ENCODE peak calls at places on chromosomes 3 and 15, in four cellular contexts. B, S, X and M are unnamed samples.

GRCh38 chr3:131299836-131300235 is 81.7 kb upstream of the NUDT16 start:
- DNase-seq in X (no peak), S (no peak), B (no peak), M (no peak)

GRCh38 chr15:68658151-68658550 is 79.4 kb downstream of the CORO2B start:
- DNase-seq in B (no peak), X (no peak), S (no peak), M (no peak)

GRCh38 chr3:46599590-46599989 is 12.7 kb upstream of the FAM240A start:
- DNase-seq in S (no peak), X (no peak), B (no peak), M (no peak)

GRCh38 chr15:69810441-69811071 is 287.2 kb downstream of the TLE3 start:
- DNase-seq in S (no peak), X (no peak), B (no peak), M (no peak)

GRCh38 chr15:74995779-74996765 is 709 bp downstream of the SCAMP5 start:
- DNase-seq in B (no peak), X (peak; percentile 50), S (no peak), M (no peak)

GRCh38 chr15:93087825-93088199 is 1.2 kb downstream of the RGMA start:
- DNase-seq in X (peak; percentile 22), B (peak; percentile 61), S (peak; percentile 33), M (peak; percentile 22)

GRCh38 chr3:131350506-131350905 is 31.1 kb upstream of the NUDT16 start:
- DNase-seq in X (no peak), B (no peak), S (no peak), M (no peak)

GRCh38 chr15:65369148-65369547 is 8.7 kb downstream of the IGDCC3 start:
- DNase-seq in B (no peak), S (no peak), X (no peak), M (no peak)

GRCh38 chr15:67850995-67851535 is 11.2 kb upstream of the RNU6-1 start:
- DNase-seq in S (no peak), B (no peak), X (peak; percentile 51), M (peak; percentile 28)

GRCh38 chr3:29605845-29606244 is 325.0 kb downstream of the RBMS3 start:
- DNase-seq in S (no peak), B (no peak), X (no peak), M (no peak)

GRCh38 chr3:46090161-46090591 is 62.9 kb upstream of the XCR1 start:
- DNase-seq in B (no peak), X (no peak), S (no peak), M (no peak)

GRCh38 chr3:148309390-148310035 is 388.2 kb upstream of the AGTR1 start:
- DNase-seq in S (peak; percentile 15), X (peak; percentile 46), B (peak; percentile 22), M (peak; percentile 45)

GRCh38 chr3:54951405-54951804 is 23.5 kb upstream of the LRTM1 start:
- DNase-seq in X (peak; percentile 3), S (no peak), B (peak; percentile 23), M (no peak)

GRCh38 chr3:79086514-79086913 is 681.3 kb downstream of the ROBO1 start:
- DNase-seq in S (peak; percentile 32), B (peak; percentile 33), X (peak; percentile 53), M (peak; percentile 8)

GRCh38 chr3:16828815-16829214 is 55.9 kb upstream of the PLCL2 start:
- DNase-seq in B (peak; percentile 41), X (no peak), S (no peak), M (peak; percentile 55)

GRCh38 chr3:17905996-17906395 is 163.6 kb upstream of the TBC1D5 start:
- DNase-seq in S (no peak), X (no peak), B (no peak), M (no peak)

GRCh38 chr3:25088284-25088683 is 339.8 kb upstream of the RARB start:
- DNase-seq in B (no peak), X (no peak), S (no peak), M (no peak)

GRCh38 chr15:64246364-64247189 is 83.8 kb upstream of the PPIB start:
- DNase-seq in S (peak; percentile 96), B (peak; percentile 90), X (peak; percentile 61), M (peak; percentile 87)

GRCh38 chr3:194573680-194574437 is 59.4 kb downstream of the TMEM44 start:
- DNase-seq in B (peak; percentile 70), S (no peak), X (peak; percentile 48), M (no peak)

GRCh38 chr3:149765762-149766334 is 13.6 kb upstream of the COMMD2 start:
- DNase-seq in X (peak; percentile 27), B (peak; percentile 10), S (no peak), M (no peak)

GRCh38 chr3:12932347-12932746 is 91.0 kb upstream of the RPL32 start:
- DNase-seq in B (no peak), X (no peak), S (no peak), M (no peak)

GRCh38 chr3:188169826-188170455 is 16.0 kb downstream of the LPP start:
- DNase-seq in S (no peak), B (no peak), X (no peak), M (no peak)

GRCh38 chr3:71266875-71267274 is 316.7 kb downstream of the FOXP1 start:
- DNase-seq in S (no peak), B (no peak), X (no peak), M (no peak)

GRCh38 chr3:100057716-100058575 is 56.4 kb downstream of the FILIP1L start:
- DNase-seq in B (no peak), S (no peak), X (peak; percentile 11), M (no peak)

GRCh38 chr15:40904552-40905201 is 10.4 kb downstream of the VPS18 start:
- DNase-seq in S (no peak), B (no peak), X (no peak), M (no peak)

GRCh38 chr15:74036271-74037170 is 42.0 kb downstream of the PML start:
- DNase-seq in S (no peak), X (peak; percentile 51), B (peak; percentile 48), M (peak; percentile 22)

GRCh38 chr3:196793224-196793623 is 53.6 kb downstream of the PAK2 start:
- DNase-seq in S (peak; percentile 73), X (peak; percentile 84), B (no peak), M (peak; percentile 29)

GRCh38 chr3:138938877-138939562 is 7.9 kb downstream of the FOXL2 start:
- DNase-seq in X (no peak), B (no peak), S (no peak), M (no peak)

GRCh38 chr3:129836381-129837056 is 57.0 kb downstream of the TMCC1 start:
- DNase-seq in X (no peak), S (no peak), B (no peak), M (no peak)

GRCh38 chr3:49531715-49532114 is 22.6 kb upstream of the BSN start:
- DNase-seq in X (no peak), B (no peak), S (no peak), M (no peak)

GRCh38 chr3:54967586-54968244 is 39.9 kb upstream of the LRTM1 start:
- DNase-seq in X (no peak), B (no peak), S (no peak), M (no peak)

GRCh38 chr3:161316006-161316689 is 55.2 kb downstream of the SPTSSB start:
- DNase-seq in S (no peak), X (no peak), B (no peak), M (no peak)

GRCh38 chr15:51863131-51863530 is 33.7 kb downstream of the TMOD3 start:
- DNase-seq in B (no peak), X (no peak), S (no peak), M (no peak)

GRCh38 chr15:31272558-31273257 is 53.9 kb upstream of the KLF13 start:
- DNase-seq in S (no peak), B (no peak), X (no peak), M (no peak)

GRCh38 chr3:173958805-173959204 is 561.3 kb downstream of the NLGN1 start:
- DNase-seq in B (no peak), X (no peak), S (no peak), M (no peak)

GRCh38 chr3:175338775-175339535 is 479.8 kb downstream of the NAALADL2 start:
- DNase-seq in S (peak; percentile 30), B (no peak), X (no peak), M (peak; percentile 63)

GRCh38 chr3:108518895-108519294 is 8.5 kb upstream of the MYH15 start:
- DNase-seq in X (no peak), S (no peak), B (no peak), M (no peak)

GRCh38 chr15:27833974-27834373 is 265.1 kb downstream of the OCA2 start:
- DNase-seq in B (no peak), S (no peak), X (no peak), M (no peak)

DNA sequence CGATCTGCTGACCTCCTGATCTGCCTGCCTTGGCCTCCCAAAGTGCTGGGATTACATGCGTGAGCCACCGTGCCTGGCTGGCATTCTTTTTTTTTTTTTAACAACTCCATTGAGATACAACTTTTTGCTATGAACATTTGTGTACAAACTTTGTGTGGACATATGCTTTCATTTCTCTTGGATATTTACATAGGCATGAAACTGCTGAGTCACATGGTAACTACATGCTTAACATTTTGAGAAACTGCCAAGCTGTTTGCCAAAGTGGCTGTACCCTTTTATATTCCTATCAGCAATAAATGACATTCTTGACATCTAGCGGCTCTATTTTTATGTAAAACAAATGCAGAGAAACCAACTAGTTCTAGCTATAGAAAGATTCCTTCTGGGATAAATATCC is 8.7 kb upstream of the YEATS2 start:
- DNase-seq in X (no peak), B (no peak), S (no peak), M (no peak)
- TF ChIP-seq TCF7L2 in X (no peak), B (no peak), S (no peak), M (no peak)

GRCh38 chr15:28952666-28953491 is 67.1 kb downstream of the APBA2 start:
- DNase-seq in B (no peak), X (no peak), S (no peak), M (no peak)
- TF ChIP-seq TCF7L2 in B (no peak), X (no peak), S (no peak), M (no peak)

GRCh38 chr3:133797396-133798105 is 8.1 kb upstream of the SRPRB start:
- DNase-seq in B (no peak), S (no peak), X (no peak), M (no peak)

DNA sequence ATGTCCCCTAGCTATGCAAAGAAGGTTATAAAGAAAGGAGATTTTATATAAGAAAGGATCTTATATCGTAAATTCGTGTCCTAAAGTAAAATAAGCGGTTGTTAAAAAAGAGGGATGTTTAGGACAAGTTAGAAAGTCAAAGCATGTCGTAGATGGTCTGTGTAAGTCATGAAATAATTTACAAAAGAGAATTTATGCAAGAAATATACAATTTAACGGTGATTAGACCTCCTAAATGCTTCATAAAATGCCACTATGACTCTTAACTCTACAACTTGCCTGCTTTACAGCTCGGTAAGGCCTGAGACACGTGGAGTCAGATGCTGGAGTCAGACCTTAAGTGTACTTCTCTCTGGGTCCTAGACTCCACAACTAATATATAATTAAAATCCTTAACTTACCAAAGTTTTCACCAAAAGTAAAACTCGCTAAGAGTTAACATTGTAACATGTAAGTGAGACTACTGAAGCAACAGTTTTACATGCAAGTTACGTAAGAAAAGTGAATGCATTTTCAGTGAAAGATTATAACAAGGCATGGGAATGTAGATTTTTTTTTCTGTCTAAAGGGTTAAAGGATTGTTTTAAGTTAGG is 13.3 kb upstream of the SRPRB start:
- DNase-seq in B (peak; percentile 20), X (no peak), S (no peak), M (peak; percentile 39)
- TF ChIP-seq TCF7L2 in B (no peak), X (no peak), S (no peak), M (no peak)

GRCh38 chr15:89043031-89044002 is 44.9 kb upstream of the ABHD2 start:
- DNase-seq in X (no peak), B (no peak), S (no peak), M (no peak)
- TF ChIP-seq TCF7L2 in X (no peak), B (no peak), S (no peak), M (no peak)

DNA sequence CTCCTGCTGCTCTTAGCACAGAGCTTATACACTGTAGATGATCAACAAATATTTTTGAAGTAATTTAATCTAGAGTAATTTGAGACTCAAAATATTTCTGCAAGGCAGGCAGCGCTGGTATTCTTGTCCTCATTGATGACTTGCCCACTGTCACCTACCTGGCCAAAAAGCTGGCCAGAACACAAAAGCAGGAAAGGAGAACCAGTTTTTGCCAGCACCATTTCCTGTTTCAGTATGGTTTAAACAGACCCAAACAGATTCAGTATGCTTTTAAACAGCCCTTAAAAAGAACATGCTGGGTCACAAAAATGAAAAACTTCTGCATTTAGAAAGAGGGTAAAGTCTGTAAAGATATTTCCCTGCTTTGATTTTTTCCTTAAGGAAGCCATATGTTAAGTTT is 42.3 kb upstream of the ZNF280D start:
- DNase-seq in S (no peak), B (no peak), X (no peak), M (no peak)
- TF ChIP-seq TCF7L2 in S (no peak), B (no peak), X (no peak), M (no peak)